ENCODE peak calls at places on chromosome 18, in six cellular contexts. One of them, this sample, is unnamed.

GRCh38 chr18:45386256-45386655 is 229.0 kb upstream of the SLC14A2 start:
- ATAC-seq in esophagus mucosa: no peak
- ATAC-seq in right lobe of liver: peak
- ATAC-seq in left lobe of liver: peak
- ATAC-seq in left lung: peak
- ATAC-seq in heart right ventricle: peak
- ATAC-seq in this sample: no peak

GRCh38 chr18:37668971-37669747 is 103.6 kb upstream of the CELF4 start:
- ATAC-seq in esophagus mucosa: no peak
- ATAC-seq in right lobe of liver: no peak
- ATAC-seq in left lobe of liver: no peak
- ATAC-seq in left lung: peak
- ATAC-seq in heart right ventricle: no peak
- ATAC-seq in this sample: no peak

GRCh38 chr18:13982136-13982535 is 66.8 kb upstream of the MC2R start:
- ATAC-seq in esophagus mucosa: no peak
- ATAC-seq in right lobe of liver: no peak
- ATAC-seq in left lobe of liver: no peak
- ATAC-seq in left lung: no peak
- ATAC-seq in heart right ventricle: no peak
- ATAC-seq in this sample: no peak

GRCh38 chr18:75958683-75959082 is 531.2 kb upstream of the SMIM21 start:
- ATAC-seq in esophagus mucosa: no peak
- ATAC-seq in right lobe of liver: no peak
- ATAC-seq in left lobe of liver: no peak
- ATAC-seq in left lung: no peak
- ATAC-seq in heart right ventricle: no peak
- ATAC-seq in this sample: no peak

GRCh38 chr18:61546598-61546997 is 213.4 kb downstream of the CDH20 start:
- ATAC-seq in esophagus mucosa: peak
- ATAC-seq in right lobe of liver: no peak
- ATAC-seq in left lobe of liver: no peak
- ATAC-seq in left lung: no peak
- ATAC-seq in heart right ventricle: no peak
- ATAC-seq in this sample: no peak

GRCh38 chr18:50839341-50839740 is 19.5 kb upstream of the MRO start:
- ATAC-seq in esophagus mucosa: no peak
- ATAC-seq in right lobe of liver: no peak
- ATAC-seq in left lobe of liver: no peak
- ATAC-seq in left lung: no peak
- ATAC-seq in heart right ventricle: no peak
- ATAC-seq in this sample: no peak

GRCh38 chr18:6994053-6994452 is 123.5 kb downstream of the LAMA1 start:
- ATAC-seq in esophagus mucosa: peak
- ATAC-seq in right lobe of liver: no peak
- ATAC-seq in left lobe of liver: no peak
- ATAC-seq in left lung: peak
- ATAC-seq in heart right ventricle: no peak
- ATAC-seq in this sample: no peak

GRCh38 chr18:43279015-43279758 is 1.9 kb upstream of the SYT4 start:
- ATAC-seq in esophagus mucosa: no peak
- ATAC-seq in right lobe of liver: no peak
- ATAC-seq in left lobe of liver: no peak
- ATAC-seq in left lung: no peak
- ATAC-seq in heart right ventricle: no peak
- ATAC-seq in this sample: no peak

GRCh38 chr18:42275138-42275535 is 320.1 kb downstream of the PIK3C3 start:
- ATAC-seq in esophagus mucosa: no peak
- ATAC-seq in right lobe of liver: no peak
- ATAC-seq in left lobe of liver: no peak
- ATAC-seq in left lung: no peak
- ATAC-seq in heart right ventricle: no peak
- ATAC-seq in this sample: no peak

GRCh38 chr18:8744656-8745055 is 39.3 kb downstream of the MTCL1 start:
- ATAC-seq in esophagus mucosa: no peak
- ATAC-seq in right lobe of liver: no peak
- ATAC-seq in left lobe of liver: no peak
- ATAC-seq in left lung: no peak
- ATAC-seq in heart right ventricle: no peak
- ATAC-seq in this sample: no peak

GRCh38 chr18:62730926-62731325 is 15.6 kb downstream of the PHLPP1 start:
- ATAC-seq in esophagus mucosa: no peak
- ATAC-seq in right lobe of liver: no peak
- ATAC-seq in left lobe of liver: peak
- ATAC-seq in left lung: no peak
- ATAC-seq in heart right ventricle: no peak
- ATAC-seq in this sample: no peak